ENCODE peak calls at places on chromosome 19, in five cellular contexts. K, B, I, U and V are unnamed samples.

GRCh38 chr19:4319067-4319718 is 14.8 kb downstream of the FSD1 start:
- DNase-seq in K (no peak), B (no peak), I (no peak), U (no peak), V (no peak)

GRCh38 chr19:45693168-45693788 is 812 bp downstream of the QPCTL start:
- DNase-seq in K (peak), B (peak), I (peak), U (peak), V (peak)

GRCh38 chr19:18775586-18776287 is 15.4 kb downstream of the COMP start:
- DNase-seq in K (no peak), B (peak), I (no peak), U (no peak), V (no peak)

GRCh38 chr19:41882568-41883462 is at the start of gene ARHGEF1:
- DNase-seq in K (peak), B (no peak), I (peak), U (peak), V (peak)

GRCh38 chr19:49343127-49343526 is 7.9 kb downstream of the CD37 start:
- DNase-seq in K (peak), B (no peak), I (no peak), U (no peak), V (no peak)

GRCh38 chr19:13887529-13887928 is 10.6 kb downstream of the NANOS3 start:
- DNase-seq in K (no peak), B (no peak), I (no peak), U (no peak), V (no peak)

GRCh38 chr19:53192771-53193533 is at the start of gene ZNF665:
- DNase-seq in K (peak), B (peak), I (peak), U (peak), V (peak)

GRCh38 chr19:46890423-46891170 is 29.8 kb downstream of the ARHGAP35 start:
- DNase-seq in K (no peak), B (peak), I (no peak), U (no peak), V (no peak)

GRCh38 chr19:7832781-7833180 is 2.8 kb downstream of the EVI5L start:
- DNase-seq in K (no peak), B (no peak), I (no peak), U (no peak), V (no peak)

GRCh38 chr19:15108145-15108844 is 1.1 kb downstream of the SYDE1 start:
- DNase-seq in K (no peak), B (no peak), I (no peak), U (no peak), V (no peak)

GRCh38 chr19:15110418-15110815 is 3.2 kb downstream of the SYDE1 start:
- DNase-seq in K (no peak), B (no peak), I (no peak), U (no peak), V (no peak)

GRCh38 chr19:15109768-15110417 is 2.7 kb downstream of the SYDE1 start:
- DNase-seq in K (no peak), B (no peak), I (no peak), U (no peak), V (no peak)

GRCh38 chr19:15107056-15108010 is at the start of gene SYDE1:
- DNase-seq in K (peak), B (no peak), I (peak), U (peak), V (peak)

GRCh38 chr19:15108845-15109767 is 1.9 kb downstream of the SYDE1 start:
- DNase-seq in K (no peak), B (no peak), I (no peak), U (no peak), V (no peak)
- H3K27ac ChIP-seq in K (peak), B (no peak), I (no peak), U (no peak), V (peak)

DNA sequence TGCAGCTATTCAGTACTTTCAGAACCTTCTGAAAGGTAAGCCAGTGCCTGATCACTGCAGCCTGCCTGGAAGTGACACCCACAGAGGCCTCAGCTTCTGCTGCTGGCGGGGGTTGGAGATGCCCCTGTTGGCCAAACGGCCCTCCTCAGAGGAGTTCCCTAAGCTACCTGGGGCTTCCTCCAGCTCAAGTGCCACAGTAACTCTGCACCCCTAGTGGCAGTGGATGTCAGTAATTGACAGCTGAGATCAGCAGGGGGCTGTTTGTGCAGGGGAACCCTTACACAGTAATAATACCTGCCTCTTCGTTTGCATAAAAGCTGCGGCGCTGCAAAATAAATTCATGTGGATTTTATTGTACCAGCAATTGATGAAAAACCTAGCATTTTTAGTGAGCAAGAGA is 28.9 kb downstream of the TDRD12 start:
- DNase-seq in K (no peak), B (no peak), I (peak), U (no peak), V (no peak)
- TF ChIP-seq CTCF in K (no peak), B (peak), I (peak), U (no peak), V (no peak)

GRCh38 chr19:12597594-12597993 is 13.0 kb downstream of the ZNF490 start:
- DNase-seq in K (no peak), B (no peak), I (no peak), U (no peak), V (no peak)

GRCh38 chr19:12596485-12596884 is 14.1 kb downstream of the ZNF490 start:
- DNase-seq in K (peak), B (no peak), I (no peak), U (no peak), V (no peak)

GRCh38 chr19:12596927-12597548 is 13.6 kb downstream of the ZNF490 start:
- DNase-seq in K (peak), B (no peak), I (no peak), U (no peak), V (no peak)
- H3K4me3 ChIP-seq in K (no peak), B (peak), I (no peak), U (no peak), V (no peak)

GRCh38 chr19:35490364-35490763 is at the start of gene KRTDAP:
- DNase-seq in K (no peak), B (no peak), I (no peak), U (no peak), V (no peak)
- H3K27ac ChIP-seq in K (no peak), B (no peak), I (no peak), U (no peak), V (no peak)